ENCODE peak calls at places on chromosomes 11 and 22, in seven cellular contexts. F is neural crest cell, S is thyroid gland, U is fibroblast of mammary gland, E is dorsolateral prefrontal cortex, V is RWPE1, L is GM10248. D is an unnamed sample.

GRCh38 chr11:122743949-122744876 is 88.7 kb downstream of the UBASH3B start:
- DNase-seq in F (no peak), S (no peak), U (no peak), E (no peak), V (no peak), L (peak), D (no peak)

GRCh38 chr11:34915136-34916013 is 804 bp downstream of the APIP start:
- DNase-seq in F (no peak), S (no peak), U (peak), E (peak), V (no peak), L (no peak), D (no peak)

GRCh38 chr22:22770280-22770871 is 117.2 kb upstream of the IGLL5 start:
- DNase-seq in F (peak), S (peak), U (peak), E (no peak), V (peak), L (no peak), D (no peak)

GRCh38 chr11:34316347-34317037 is 41.3 kb downstream of the ABTB2 start:
- DNase-seq in F (no peak), S (no peak), U (no peak), E (no peak), V (no peak), L (no peak), D (no peak)

GRCh38 chr11:75734491-75735180 is 17.0 kb downstream of the MOGAT2 start:
- DNase-seq in F (no peak), S (no peak), U (peak), E (no peak), V (no peak), L (no peak), D (no peak)

GRCh38 chr11:35096737-35097136 is 42.2 kb upstream of the CD44 start:
- DNase-seq in F (no peak), S (no peak), U (no peak), E (no peak), V (no peak), L (no peak), D (no peak)

GRCh38 chr11:109845437-109845836 is 247.8 kb upstream of the ZC3H12C start:
- DNase-seq in F (no peak), S (no peak), U (peak), E (no peak), V (no peak), L (no peak), D (no peak)

GRCh38 chr11:2517016-2517385 is 72.2 kb downstream of the KCNQ1 start:
- DNase-seq in F (no peak), S (peak), U (no peak), E (peak), V (no peak), L (no peak), D (no peak)

GRCh38 chr11:69497221-69497787 is 15.8 kb downstream of the LINC01488 start:
- DNase-seq in F (peak), S (peak), U (peak), E (peak), V (peak), L (no peak), D (peak)

GRCh38 chr11:17894929-17895658 is 117.8 kb downstream of the SERGEF start:
- DNase-seq in F (no peak), S (no peak), U (no peak), E (peak), V (no peak), L (no peak), D (no peak)

GRCh38 chr11:107801641-107802040 is 56.9 kb downstream of the SLC35F2 start:
- DNase-seq in F (no peak), S (no peak), U (no peak), E (no peak), V (no peak), L (no peak), D (no peak)

GRCh38 chr11:34264266-34265110 is 93.3 kb downstream of the ABTB2 start:
- DNase-seq in F (no peak), S (no peak), U (no peak), E (no peak), V (no peak), L (no peak), D (no peak)

GRCh38 chr22:41939981-41940852 is 6.7 kb downstream of the CENPM start:
- DNase-seq in F (no peak), S (no peak), U (no peak), E (no peak), V (no peak), L (peak), D (no peak)

GRCh38 chr11:130945945-130946344 is 29.7 kb upstream of the SNX19 start:
- DNase-seq in F (no peak), S (peak), U (peak), E (peak), V (peak), L (no peak), D (peak)

GRCh38 chr22:35578836-35579575 is 38.1 kb downstream of the MB start:
- DNase-seq in F (no peak), S (no peak), U (no peak), E (no peak), V (no peak), L (no peak), D (no peak)

GRCh38 chr22:28341001-28341400 is 338.6 kb downstream of the TTC28 start:
- DNase-seq in F (no peak), S (no peak), U (peak), E (no peak), V (peak), L (no peak), D (no peak)

GRCh38 chr22:40525250-40525884 is 111.2 kb downstream of the MRTFA start:
- DNase-seq in F (peak), S (peak), U (peak), E (no peak), V (no peak), L (no peak), D (no peak)

GRCh38 chr22:40520562-40520961 is 116.0 kb downstream of the MRTFA start:
- DNase-seq in F (no peak), S (no peak), U (no peak), E (no peak), V (no peak), L (no peak), D (no peak)

GRCh38 chr22:40521046-40521445 is 115.5 kb downstream of the MRTFA start:
- DNase-seq in F (no peak), S (no peak), U (no peak), E (no peak), V (no peak), L (no peak), D (no peak)

GRCh38 chr22:40526960-40527359 is 109.6 kb downstream of the MRTFA start:
- DNase-seq in F (no peak), S (no peak), U (no peak), E (no peak), V (no peak), L (no peak), D (no peak)

DNA sequence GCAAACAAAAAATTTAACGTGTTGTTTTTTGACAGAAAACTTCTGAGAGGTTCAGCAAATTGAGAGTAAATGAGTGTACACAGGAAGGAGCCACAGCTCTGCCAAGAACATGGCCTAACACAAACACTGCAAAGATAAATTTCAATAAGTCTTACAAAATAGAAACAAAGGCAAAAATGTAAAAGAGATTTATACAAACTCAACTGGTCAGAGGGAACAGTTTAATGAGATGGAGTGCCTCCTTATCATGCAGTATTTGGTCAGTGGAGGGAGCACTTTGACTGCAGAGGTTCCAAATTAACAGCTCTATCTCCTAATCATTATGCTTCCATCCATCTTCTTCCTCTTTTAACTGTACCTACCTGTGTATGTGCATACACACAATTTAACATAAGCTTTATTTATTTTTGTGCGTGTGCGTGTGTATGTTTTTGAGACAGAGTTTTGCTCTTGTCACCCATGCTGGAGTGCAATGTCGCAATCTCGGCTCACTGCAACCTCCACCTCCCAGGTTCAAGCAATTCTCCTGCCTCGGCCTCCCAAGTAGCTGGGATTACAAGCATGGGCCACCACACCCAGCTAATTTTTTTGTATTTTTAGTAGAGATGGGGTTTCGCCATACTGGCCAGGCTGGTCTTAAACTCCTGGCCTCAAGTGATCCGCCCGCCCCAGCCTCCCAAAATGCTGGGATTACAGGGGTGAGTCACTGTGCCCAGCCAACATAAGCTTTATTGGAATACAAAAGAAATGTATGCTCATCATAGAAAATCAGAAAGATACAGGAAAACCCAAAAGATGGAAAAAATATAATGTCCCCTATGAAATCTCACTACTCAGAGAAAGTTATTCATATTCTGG is 111.9 kb downstream of the MRTFA start:
- DNase-seq in F (no peak), S (no peak), U (peak), E (no peak), V (no peak), L (no peak), D (no peak)
- TF ChIP-seq CTCF in F (no peak), S (no peak), U (peak), E (no peak), V (no peak), L (peak), D (peak)

GRCh38 chr11:45638051-45638450 is 27.4 kb downstream of the CHST1 start:
- DNase-seq in F (no peak), S (no peak), U (no peak), E (no peak), V (no peak), L (no peak), D (no peak)

GRCh38 chr11:45635907-45636306 is 29.5 kb downstream of the CHST1 start:
- DNase-seq in F (no peak), S (no peak), U (no peak), E (no peak), V (no peak), L (no peak), D (no peak)
- TF ChIP-seq CTCF in F (no peak), S (no peak), U (no peak), E (no peak), V (no peak), L (no peak), D (no peak)

DNA sequence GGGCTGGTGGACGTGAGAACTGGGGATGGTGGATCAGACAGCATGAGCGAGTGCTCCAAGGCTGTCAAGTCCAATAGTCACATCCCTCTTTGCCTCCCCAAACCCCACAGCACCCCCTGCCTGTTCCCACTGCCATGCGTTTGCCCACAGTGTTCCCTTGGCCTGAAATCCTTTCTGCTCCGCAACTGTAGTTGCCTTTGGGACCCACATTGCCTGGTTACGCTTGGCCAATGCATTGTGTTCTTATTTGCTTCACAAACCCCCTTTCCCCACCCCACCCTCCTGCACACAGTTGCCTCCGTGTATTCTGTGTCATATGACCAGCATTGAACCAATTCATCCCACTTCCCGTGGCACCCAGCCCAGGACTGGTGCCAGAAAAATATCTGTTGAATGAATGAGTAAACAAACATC is 2.1 kb upstream of the KIAA0930 start:
- DNase-seq in F (no peak), S (no peak), U (peak), E (no peak), V (no peak), L (no peak), D (no peak)
- TF ChIP-seq CTCF in F (no peak), S (no peak), U (peak), E (peak), V (no peak), L (no peak), D (no peak)

GRCh38 chr11:120401506-120401905 is 65.3 kb downstream of the ARHGEF12 start:
- DNase-seq in F (no peak), S (no peak), U (no peak), E (no peak), V (no peak), L (no peak), D (no peak)

GRCh38 chr11:120395778-120396177 is 59.6 kb downstream of the ARHGEF12 start:
- DNase-seq in F (no peak), S (no peak), U (no peak), E (no peak), V (no peak), L (no peak), D (no peak)

GRCh38 chr11:120399312-120399711 is 63.1 kb downstream of the ARHGEF12 start:
- DNase-seq in F (no peak), S (no peak), U (peak), E (no peak), V (no peak), L (no peak), D (no peak)

GRCh38 chr11:120400564-120401364 is 64.6 kb downstream of the ARHGEF12 start:
- DNase-seq in F (no peak), S (no peak), U (peak), E (no peak), V (peak), L (no peak), D (peak)

GRCh38 chr11:120398184-120398583 is 62.0 kb downstream of the ARHGEF12 start:
- DNase-seq in F (no peak), S (no peak), U (peak), E (no peak), V (no peak), L (no peak), D (no peak)
- TF ChIP-seq CTCF in F (no peak), S (no peak), U (no peak), E (no peak), V (no peak), L (no peak), D (no peak)

GRCh38 chr22:20116951-20117645 is at the start of gene TRMT2A:
- DNase-seq in F (peak), S (peak), U (peak), E (peak), V (peak), L (peak), D (peak)
- TF ChIP-seq CTCF in F (peak), S (no peak), U (no peak), E (peak), V (peak), L (peak), D (no peak)

GRCh38 chr11:66951135-66951534 is 7.0 kb downstream of the PC start:
- DNase-seq in F (no peak), S (no peak), U (no peak), E (no peak), V (no peak), L (no peak), D (no peak)
- TF ChIP-seq CTCF in F (no peak), S (no peak), U (no peak), E (no peak), V (no peak), L (no peak), D (no peak)

DNA sequence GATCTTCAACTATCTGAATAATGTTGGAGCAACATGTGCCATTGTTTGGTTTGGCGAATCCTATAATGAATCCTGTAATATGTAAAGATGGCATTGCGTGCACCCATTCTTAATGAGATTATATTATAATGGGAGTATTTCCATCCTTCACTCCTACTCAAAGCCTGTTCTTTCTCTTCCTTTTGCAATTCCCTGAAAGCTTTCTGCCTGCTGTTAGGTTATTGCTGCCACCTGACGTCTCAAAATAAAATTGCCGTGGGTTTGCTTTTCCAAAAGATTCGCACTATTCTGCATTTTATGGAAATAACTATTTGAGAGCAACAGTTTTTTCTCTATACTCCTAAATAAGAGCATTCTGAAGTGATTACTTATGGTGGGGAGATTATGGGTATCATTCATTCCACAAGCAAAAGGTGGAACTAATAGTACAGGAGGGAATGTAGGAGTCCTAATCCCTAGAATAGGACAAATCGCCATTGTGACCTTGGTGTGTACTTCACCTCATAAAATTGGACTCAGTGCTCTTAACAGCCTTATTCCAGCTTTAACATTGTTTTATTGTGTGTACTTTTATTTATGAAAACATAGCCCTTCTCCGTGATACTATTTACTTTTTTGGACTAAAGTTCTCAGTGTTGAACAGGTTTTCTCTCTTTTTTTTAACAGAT is 69.6 kb upstream of the ALKBH3 start:
- DNase-seq in F (no peak), S (no peak), U (peak), E (no peak), V (no peak), L (no peak), D (no peak)
- TF ChIP-seq CTCF in F (peak), S (no peak), U (peak), E (peak), V (no peak), L (no peak), D (peak)

GRCh38 chr11:78359921-78360320 is 57.7 kb downstream of the GAB2 start:
- DNase-seq in F (no peak), S (no peak), U (no peak), E (no peak), V (no peak), L (no peak), D (no peak)
- TF ChIP-seq CTCF in F (no peak), S (no peak), U (no peak), E (no peak), V (no peak), L (no peak), D (no peak)